ENCODE peak calls at places on chromosomes 6 and 20, in eight cellular contexts. D is IMR-90, P is ascending aorta, V is body of pancreas, U is MM.1S, K is BJ, B is tibial artery, N is GM23338. A is an unnamed sample.
A peak's percentile ranks its signal among the peaks of the same experiment; 100 is the strongest.

GRCh38 chr6:74431873-74432272 is 735.9 kb downstream of the CD109 start:
- DNase-seq in U (no peak), N (no peak), K (no peak), D (peak; percentile 69), V (no peak), B (no peak), P (no peak), A (no peak)

GRCh38 chr6:56693246-56693607 is 50.5 kb upstream of the DST start:
- DNase-seq in P (peak; percentile 83), K (peak; percentile 89), U (no peak), D (peak; percentile 87), B (peak; percentile 91), V (peak; percentile 46), N (no peak), A (no peak)

GRCh38 chr6:55405474-55406220 is 78.4 kb downstream of the GFRAL start:
- DNase-seq in N (no peak), V (no peak), D (no peak), K (no peak), U (no peak), B (no peak), P (no peak), A (no peak)

GRCh38 chr6:291148-291696 is 1.1 kb upstream of the DUSP22 start:
- DNase-seq in P (no peak), D (no peak), B (no peak), V (peak; percentile 58), U (peak; percentile 55), K (no peak), N (no peak), A (no peak)

GRCh38 chr6:87421576-87421975 is 13.8 kb downstream of the CFAP206 start:
- DNase-seq in K (no peak), P (no peak), N (no peak), V (no peak), U (no peak), B (no peak), D (no peak), A (peak; percentile 2)

GRCh38 chr20:59015812-59016711 is 3.2 kb upstream of the TUBB1 start:
- DNase-seq in P (no peak), U (no peak), D (no peak), V (no peak), N (no peak), B (no peak), K (no peak), A (no peak)

GRCh38 chr6:15621203-15622044 is 41.4 kb downstream of the DTNBP1 start:
- DNase-seq in D (peak; percentile 30), B (peak; percentile 37), V (no peak), K (no peak), N (peak; percentile 58), U (no peak), P (no peak), A (no peak)

GRCh38 chr20:31260326-31260932 is 3.0 kb downstream of the DEFB115 start:
- DNase-seq in P (no peak), B (no peak), K (no peak), D (no peak), U (peak; percentile 36), N (peak; percentile 64), V (no peak), A (no peak)

GRCh38 chr6:121971886-121972285 is 427.6 kb upstream of the HSF2 start:
- DNase-seq in N (no peak), B (no peak), P (no peak), D (peak; percentile 46), V (no peak), K (no peak), U (no peak), A (peak; percentile 2)

GRCh38 chr20:38836991-38837390 is 31.5 kb downstream of the PPP1R16B start:
- DNase-seq in D (no peak), K (no peak), N (no peak), V (no peak), B (no peak), P (no peak), U (peak; percentile 19), A (no peak)

GRCh38 chr6:13787146-13787545 is 27.2 kb downstream of the MCUR1 start:
- DNase-seq in V (no peak), K (no peak), P (no peak), B (no peak), U (no peak), D (peak; percentile 21), N (peak; percentile 28), A (no peak)

GRCh38 chr6:108656834-108657233 is 96.1 kb downstream of the FOXO3 start:
- DNase-seq in D (no peak), N (no peak), U (no peak), K (no peak), B (no peak), P (no peak), V (no peak), A (no peak)

GRCh38 chr6:129498950-129499870 is 210.8 kb downstream of the ARHGAP18 start:
- DNase-seq in D (peak; percentile 61), U (peak; percentile 62), P (no peak), N (peak; percentile 80), K (no peak), V (no peak), B (peak; percentile 33), A (no peak)

GRCh38 chr6:151430886-151431285 is 21.0 kb downstream of the RMND1 start:
- DNase-seq in N (peak; percentile 21), V (no peak), P (no peak), U (no peak), D (no peak), B (no peak), K (no peak), A (no peak)
- TF ChIP-seq CTCF in N (peak; percentile 49), V (no peak), P (no peak), U (no peak), D (peak; percentile 6), B (no peak), K (no peak), A (peak; percentile 15)

GRCh38 chr6:10554826-10555225 is 33.7 kb downstream of the GCNT2 start:
- DNase-seq in D (no peak), K (no peak), P (no peak), N (peak; percentile 68), B (no peak), V (no peak), U (no peak), A (no peak)

GRCh38 chr6:10556496-10557391 is 35.6 kb downstream of the GCNT2 start:
- DNase-seq in P (no peak), B (no peak), V (no peak), D (no peak), U (no peak), N (no peak), K (no peak), A (no peak)

GRCh38 chr6:10557886-10558285 is 36.7 kb downstream of the GCNT2 start:
- DNase-seq in P (no peak), V (no peak), D (no peak), U (no peak), N (no peak), B (no peak), K (no peak), A (no peak)

GRCh38 chr6:10553869-10554268 is 32.7 kb downstream of the GCNT2 start:
- DNase-seq in V (no peak), D (no peak), P (no peak), N (no peak), K (no peak), U (no peak), B (no peak), A (no peak)

DNA sequence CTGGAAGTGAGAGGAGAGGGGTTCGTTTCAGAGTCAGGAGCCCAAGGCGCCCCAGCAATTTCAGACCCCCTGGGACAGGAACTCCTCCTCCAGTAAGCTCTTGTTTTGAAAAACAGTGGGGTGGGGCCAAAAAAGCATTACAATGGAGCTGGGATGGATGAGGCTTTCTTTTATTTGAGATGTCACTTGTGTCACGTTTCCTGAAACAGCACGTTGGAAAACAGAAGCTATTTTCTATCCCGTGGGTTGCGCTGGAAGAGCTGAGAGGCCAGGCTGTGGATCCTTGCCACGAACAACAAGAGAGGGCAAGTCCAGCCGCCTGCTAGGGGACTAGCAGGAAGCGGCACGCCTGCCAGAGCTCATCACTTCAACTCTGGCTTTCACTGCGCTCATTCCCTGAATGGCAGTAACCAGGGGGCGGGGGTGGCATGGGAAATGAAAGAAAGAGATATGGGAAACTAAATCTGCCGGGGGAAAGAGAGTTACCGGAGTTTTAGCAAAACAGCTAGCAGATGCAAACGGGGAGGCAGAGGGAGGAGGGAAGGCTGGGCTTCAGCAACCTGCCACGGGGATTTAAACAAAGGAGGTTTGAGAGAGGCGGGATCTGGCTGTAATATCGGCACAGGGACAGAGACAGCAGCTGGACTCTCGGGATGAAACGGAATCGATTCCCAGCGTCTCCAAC is 34.6 kb downstream of the GCNT2 start:
- DNase-seq in N (peak; percentile 91), D (peak; percentile 8), B (peak; percentile 38), U (no peak), P (peak; percentile 84), K (no peak), V (peak; percentile 22), A (no peak)
- H3K4me3 ChIP-seq in N (peak overlapping the region; percentile 81), D (peak overlapping the region; percentile 37), B (peak overlapping the region; percentile 42), U (no peak overlapping the region), P (peak overlapping the region; percentile 59), K (peak overlapping the region; percentile 40), V (no peak overlapping the region), A (peak overlapping the region; percentile 32)

DNA sequence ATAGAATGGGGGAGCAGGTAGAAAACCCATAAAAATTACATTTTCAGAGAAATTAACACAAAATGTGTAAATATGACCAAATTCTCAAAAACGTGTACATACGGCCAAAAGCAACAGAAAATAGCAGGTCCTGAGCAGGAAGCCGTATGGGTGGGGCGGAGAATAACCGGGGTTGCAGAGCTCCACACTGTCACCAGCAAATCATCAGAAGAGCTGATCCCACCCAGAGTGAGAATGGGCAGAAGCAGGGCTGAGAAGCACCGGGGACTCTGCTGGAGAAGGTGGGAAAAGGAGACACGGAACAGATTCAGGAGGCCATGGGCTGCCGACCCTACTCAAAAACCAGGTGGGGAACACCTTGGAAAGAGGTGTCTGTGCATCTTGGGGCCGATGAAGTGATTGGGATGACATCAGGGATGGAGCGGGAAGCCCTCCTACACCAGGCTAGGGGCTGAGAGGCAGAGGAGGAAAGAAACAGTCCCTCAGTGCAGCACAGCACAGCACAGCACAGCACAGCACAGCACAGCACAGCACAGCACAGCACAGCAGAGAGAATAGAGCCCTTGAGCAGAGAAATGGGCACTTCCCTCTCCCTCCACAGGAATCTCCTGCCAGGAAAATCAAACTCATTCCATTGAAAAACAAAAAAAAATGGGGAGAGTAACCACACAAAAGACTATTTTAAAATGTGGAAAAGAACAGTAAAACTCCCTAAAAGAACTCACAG is 22.3 kb downstream of the STX7 start:
- DNase-seq in U (no peak), N (peak; percentile 6), P (no peak), K (no peak), V (no peak), B (no peak), D (no peak), A (no peak)
- H3K36me3 ChIP-seq in U (peaks cover 3% of the 10 kb centered on the region), N (no peaks in the 10 kb centered on the region), P (no peaks in the 10 kb centered on the region), K (no peaks in the 10 kb centered on the region), V (no peaks in the 10 kb centered on the region), B (no peaks in the 10 kb centered on the region), D (peaks cover 8% of the 10 kb centered on the region), A (no peaks in the 10 kb centered on the region)

DNA sequence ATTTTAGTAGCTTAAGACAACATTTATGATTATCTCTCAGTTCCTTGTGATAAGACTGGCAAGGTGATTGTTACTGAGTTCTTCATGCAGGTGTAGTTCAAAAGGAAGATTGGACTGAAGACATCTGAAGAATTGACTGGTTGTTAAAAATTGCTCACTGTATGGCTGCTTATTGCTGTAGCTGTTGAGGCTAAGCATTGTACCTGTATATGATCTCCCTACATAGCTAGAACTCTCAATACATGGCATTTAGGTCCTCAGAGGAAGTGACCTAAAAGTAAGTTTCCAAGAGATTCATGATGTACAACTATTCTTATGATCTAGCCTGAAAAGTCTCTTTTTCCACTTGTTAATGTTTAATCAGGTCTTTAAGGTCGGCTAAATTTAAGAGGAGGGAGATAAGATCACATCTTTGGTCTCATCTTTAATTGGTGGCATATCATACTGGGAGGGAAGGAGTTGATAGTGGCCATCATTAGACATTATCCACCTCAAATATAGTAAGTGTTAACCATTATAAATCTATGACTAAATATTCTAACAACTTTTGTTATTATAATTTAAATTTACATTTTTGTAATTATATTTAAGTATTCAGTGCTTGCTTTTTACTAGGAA is 401.2 kb upstream of the EPHA7 start:
- DNase-seq in U (no peak), K (no peak), P (no peak), B (no peak), N (no peak), V (no peak), D (no peak), A (no peak)
- TF ChIP-seq CTCF in U (no peak), K (no peak), P (no peak), B (no peak), N (no peak), V (no peak), D (no peak), A (no peak)

A was measured in kidney epithelial cell.